ENCODE peak calls at places on chromosomes 2 and 18, in four cellular contexts. One of them, this sample, is unnamed.

GRCh38 chr18:75128051-75128605 is 80.8 kb downstream of the PTGR3 start:
- DNase-seq in activated T-cell treated with anti-CD3 and anti-CD28 coated beads for 1 hour: no peak
- DNase-seq in sciatic nerve: no peak
- DNase-seq in stimulated activated CD4-positive, alpha-beta T cell treated with anti-CD3 and anti-CD28 coated beads, Interleukin-12 subunit alpha, Interleukin-12 subunit beta, amount 100 ng/mL, for 48 hours: no peak
- DNase-seq in this sample: no peak

GRCh38 chr2:45178359-45178758 is 169.1 kb upstream of the SIX2 start:
- DNase-seq in sciatic nerve: no peak
- DNase-seq in stimulated activated CD4-positive, alpha-beta T cell treated with anti-CD3 and anti-CD28 coated beads, Interleukin-12 subunit alpha, Interleukin-12 subunit beta, amount 100 ng/mL, for 48 hours: no peak
- DNase-seq in activated T-cell treated with anti-CD3 and anti-CD28 coated beads for 1 hour: no peak
- DNase-seq in this sample: no peak

GRCh38 chr2:148251993-148252392 is 231.1 kb downstream of the MBD5 start:
- DNase-seq in sciatic nerve: no peak
- DNase-seq in activated T-cell treated with anti-CD3 and anti-CD28 coated beads for 1 hour: no peak
- DNase-seq in stimulated activated CD4-positive, alpha-beta T cell treated with anti-CD3 and anti-CD28 coated beads, Interleukin-12 subunit alpha, Interleukin-12 subunit beta, amount 100 ng/mL, for 48 hours: no peak
- DNase-seq in this sample: no peak

GRCh38 chr2:111958901-111959300 is 60.5 kb downstream of the MERTK start:
- DNase-seq in sciatic nerve: no peak
- DNase-seq in activated T-cell treated with anti-CD3 and anti-CD28 coated beads for 1 hour: no peak
- DNase-seq in stimulated activated CD4-positive, alpha-beta T cell treated with anti-CD3 and anti-CD28 coated beads, Interleukin-12 subunit alpha, Interleukin-12 subunit beta, amount 100 ng/mL, for 48 hours: no peak
- DNase-seq in this sample: no peak

GRCh38 chr2:23386422-23387220 is 1.6 kb downstream of the KLHL29 start:
- DNase-seq in sciatic nerve: peak
- DNase-seq in activated T-cell treated with anti-CD3 and anti-CD28 coated beads for 1 hour: no peak
- DNase-seq in stimulated activated CD4-positive, alpha-beta T cell treated with anti-CD3 and anti-CD28 coated beads, Interleukin-12 subunit alpha, Interleukin-12 subunit beta, amount 100 ng/mL, for 48 hours: no peak
- DNase-seq in this sample: peak

GRCh38 chr18:12074734-12075133 is 18.9 kb upstream of the ANKRD62 start:
- DNase-seq in activated T-cell treated with anti-CD3 and anti-CD28 coated beads for 1 hour: no peak
- DNase-seq in sciatic nerve: no peak
- DNase-seq in stimulated activated CD4-positive, alpha-beta T cell treated with anti-CD3 and anti-CD28 coated beads, Interleukin-12 subunit alpha, Interleukin-12 subunit beta, amount 100 ng/mL, for 48 hours: no peak
- DNase-seq in this sample: no peak

GRCh38 chr2:10278029-10278762 is 24.5 kb upstream of the HPCAL1 start:
- DNase-seq in stimulated activated CD4-positive, alpha-beta T cell treated with anti-CD3 and anti-CD28 coated beads, Interleukin-12 subunit alpha, Interleukin-12 subunit beta, amount 100 ng/mL, for 48 hours: no peak
- DNase-seq in activated T-cell treated with anti-CD3 and anti-CD28 coated beads for 1 hour: no peak
- DNase-seq in sciatic nerve: peak
- DNase-seq in this sample: no peak

GRCh38 chr2:58428553-58429284 is 187.6 kb upstream of the FANCL start:
- DNase-seq in stimulated activated CD4-positive, alpha-beta T cell treated with anti-CD3 and anti-CD28 coated beads, Interleukin-12 subunit alpha, Interleukin-12 subunit beta, amount 100 ng/mL, for 48 hours: no peak
- DNase-seq in sciatic nerve: no peak
- DNase-seq in activated T-cell treated with anti-CD3 and anti-CD28 coated beads for 1 hour: no peak
- DNase-seq in this sample: peak

GRCh38 chr2:147588191-147588590 is 256.6 kb upstream of the ACVR2A start:
- DNase-seq in sciatic nerve: no peak
- DNase-seq in activated T-cell treated with anti-CD3 and anti-CD28 coated beads for 1 hour: no peak
- DNase-seq in stimulated activated CD4-positive, alpha-beta T cell treated with anti-CD3 and anti-CD28 coated beads, Interleukin-12 subunit alpha, Interleukin-12 subunit beta, amount 100 ng/mL, for 48 hours: no peak
- DNase-seq in this sample: no peak

GRCh38 chr2:224127871-224128501 is 88.9 kb upstream of the SERPINE2 start:
- DNase-seq in sciatic nerve: no peak
- DNase-seq in stimulated activated CD4-positive, alpha-beta T cell treated with anti-CD3 and anti-CD28 coated beads, Interleukin-12 subunit alpha, Interleukin-12 subunit beta, amount 100 ng/mL, for 48 hours: no peak
- DNase-seq in activated T-cell treated with anti-CD3 and anti-CD28 coated beads for 1 hour: no peak
- DNase-seq in this sample: no peak

GRCh38 chr18:79465392-79465991 is 69.8 kb downstream of the NFATC1 start:
- DNase-seq in activated T-cell treated with anti-CD3 and anti-CD28 coated beads for 1 hour: no peak
- DNase-seq in stimulated activated CD4-positive, alpha-beta T cell treated with anti-CD3 and anti-CD28 coated beads, Interleukin-12 subunit alpha, Interleukin-12 subunit beta, amount 100 ng/mL, for 48 hours: no peak
- DNase-seq in sciatic nerve: no peak
- DNase-seq in this sample: no peak

GRCh38 chr18:28175047-28175929 is 1.6 kb downstream of the CDH2 start:
- DNase-seq in activated T-cell treated with anti-CD3 and anti-CD28 coated beads for 1 hour: no peak
- DNase-seq in sciatic nerve: no peak
- DNase-seq in stimulated activated CD4-positive, alpha-beta T cell treated with anti-CD3 and anti-CD28 coated beads, Interleukin-12 subunit alpha, Interleukin-12 subunit beta, amount 100 ng/mL, for 48 hours: no peak
- DNase-seq in this sample: peak

GRCh38 chr2:238082151-238082550 is 18.0 kb upstream of the ESPNL start:
- DNase-seq in stimulated activated CD4-positive, alpha-beta T cell treated with anti-CD3 and anti-CD28 coated beads, Interleukin-12 subunit alpha, Interleukin-12 subunit beta, amount 100 ng/mL, for 48 hours: no peak
- DNase-seq in activated T-cell treated with anti-CD3 and anti-CD28 coated beads for 1 hour: no peak
- DNase-seq in sciatic nerve: peak
- DNase-seq in this sample: no peak

GRCh38 chr18:50183556-50183955 is 11.4 kb downstream of the MYO5B start:
- DNase-seq in sciatic nerve: no peak
- DNase-seq in activated T-cell treated with anti-CD3 and anti-CD28 coated beads for 1 hour: no peak
- DNase-seq in stimulated activated CD4-positive, alpha-beta T cell treated with anti-CD3 and anti-CD28 coated beads, Interleukin-12 subunit alpha, Interleukin-12 subunit beta, amount 100 ng/mL, for 48 hours: no peak
- DNase-seq in this sample: no peak

GRCh38 chr18:58196881-58197872 is 153.2 kb downstream of the NEDD4L start:
- DNase-seq in sciatic nerve: no peak
- DNase-seq in activated T-cell treated with anti-CD3 and anti-CD28 coated beads for 1 hour: no peak
- DNase-seq in stimulated activated CD4-positive, alpha-beta T cell treated with anti-CD3 and anti-CD28 coated beads, Interleukin-12 subunit alpha, Interleukin-12 subunit beta, amount 100 ng/mL, for 48 hours: no peak
- DNase-seq in this sample: no peak